ENCODE peak calls at places on chromosomes 4 and X, in five cellular contexts. Z, H, A, O and N are unnamed samples.

GRCh38 chrX:130081421-130082045 is 28.8 kb downstream of the ELF4 start:
- DNase-seq in Z (no peak), H (no peak), A (no peak), O (no peak), N (no peak)

GRCh38 chrX:87525771-87526229 is 8.2 kb downstream of the KLHL4 start:
- DNase-seq in Z (no peak), H (no peak), A (no peak), O (no peak), N (peak; percentile 17)

GRCh38 chr4:139734201-139734874 is 68.7 kb downstream of the MGST2 start:
- DNase-seq in Z (no peak), H (no peak), A (no peak), O (no peak), N (peak; percentile 29)

GRCh38 chr4:79842162-79842561 is 230.9 kb downstream of the ANTXR2 start:
- DNase-seq in Z (no peak), H (no peak), A (no peak), O (no peak), N (no peak)

GRCh38 chrX:85244411-85245210 is 820 bp downstream of the ZNF711 start:
- DNase-seq in Z (no peak), H (no peak), A (peak; percentile 24), O (peak; percentile 35), N (no peak)

GRCh38 chrX:108072746-108073145 is 18.6 kb downstream of the PSMD10 start:
- DNase-seq in Z (peak; percentile 16), H (no peak), A (no peak), O (no peak), N (no peak)

GRCh38 chr4:157294575-157294974 is 74.0 kb downstream of the GRIA2 start:
- DNase-seq in Z (no peak), H (no peak), A (no peak), O (no peak), N (no peak)

GRCh38 chr4:56650259-56651070 is 30.6 kb downstream of the HOPX start:
- DNase-seq in Z (no peak), H (no peak), A (no peak), O (no peak), N (no peak)

GRCh38 chr4:91909963-91910362 is 393.8 kb upstream of the GRID2 start:
- DNase-seq in Z (no peak), H (no peak), A (no peak), O (no peak), N (no peak)

GRCh38 chr4:78601013-78601412 is 49.4 kb downstream of the ANXA3 start:
- DNase-seq in Z (no peak), H (no peak), A (no peak), O (no peak), N (no peak)

GRCh38 chr4:114582625-114583024 is 16.0 kb upstream of the UGT8 start:
- DNase-seq in Z (no peak), H (no peak), A (no peak), O (no peak), N (no peak)

GRCh38 chr4:7647932-7648812 is 213.4 kb upstream of the PSAPL1 start:
- DNase-seq in Z (no peak), H (no peak), A (no peak), O (peak; percentile 50), N (no peak)

GRCh38 chr4:100093091-100093866 is 97.0 kb downstream of the DDIT4L start:
- DNase-seq in Z (peak; percentile 56), H (no peak), A (peak; percentile 60), O (peak; percentile 67), N (peak; percentile 87)

GRCh38 chr4:83780334-83780733 is 244.4 kb downstream of the GPAT3 start:
- DNase-seq in Z (no peak), H (no peak), A (no peak), O (no peak), N (peak; percentile 61)

GRCh38 chr4:80309301-80310004 is 26.1 kb upstream of the CFAP299 start:
- DNase-seq in Z (peak; percentile 77), H (no peak), A (no peak), O (no peak), N (peak; percentile 74)

GRCh38 chrX:25072247-25072646 is 56.5 kb upstream of the ARX start:
- DNase-seq in Z (no peak), H (no peak), A (no peak), O (no peak), N (no peak)

GRCh38 chrX:25070038-25070437 is 54.3 kb upstream of the ARX start:
- DNase-seq in Z (no peak), H (no peak), A (no peak), O (no peak), N (no peak)

GRCh38 chrX:25067271-25068172 is 51.8 kb upstream of the ARX start:
- DNase-seq in Z (no peak), H (no peak), A (no peak), O (no peak), N (no peak)

GRCh38 chrX:25068340-25068739 is 52.6 kb upstream of the ARX start:
- DNase-seq in Z (no peak), H (no peak), A (no peak), O (no peak), N (no peak)

DNA sequence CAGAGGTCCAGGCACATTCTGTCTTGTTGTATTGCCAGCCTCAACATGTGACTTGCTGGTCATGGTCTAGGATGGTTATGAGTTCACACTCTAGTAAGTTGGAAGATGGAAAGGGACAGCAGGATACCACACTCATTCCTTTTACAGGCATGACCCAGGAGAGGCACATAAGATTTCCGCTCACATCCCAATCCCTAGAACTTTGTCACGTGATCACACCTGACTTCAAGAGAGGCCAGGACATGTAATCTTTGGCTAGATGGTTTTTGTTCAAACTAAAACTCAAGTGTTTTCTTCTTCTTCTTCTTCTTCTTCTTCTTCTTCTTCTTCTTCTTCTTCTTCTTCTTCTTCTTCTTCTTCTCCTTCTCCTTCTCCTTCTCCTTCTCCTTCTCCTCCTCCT is 53.4 kb upstream of the ARX start:
- DNase-seq in Z (no peak), H (no peak), A (no peak), O (no peak), N (no peak)
- TF ChIP-seq CTCF in Z (no peak), H (no peak), A (no peak), O (no peak), N (no peak)

GRCh38 chrX:13855689-13856425 is 39.0 kb upstream of the GPM6B start:
- DNase-seq in Z (no peak), H (no peak), A (no peak), O (no peak), N (no peak)
- H3K27ac ChIP-seq in Z (no peak overlapping the region), H (no peak overlapping the region), A (no peak overlapping the region), O (no peak overlapping the region), N (no peak overlapping the region)

GRCh38 chrX:153922932-153923857 is 2.9 kb downstream of the ARHGAP4 start:
- DNase-seq in Z (peak; percentile 20), H (no peak), A (peak; percentile 64), O (peak; percentile 94), N (no peak)
- TF ChIP-seq CTCF in Z (peak; percentile 56), H (peak; percentile 36), A (peak; percentile 24), O (peak; percentile 22), N (no peak)

GRCh38 chr4:170386511-170386910 is 296.8 kb upstream of the AADAT start:
- DNase-seq in Z (no peak), H (no peak), A (no peak), O (no peak), N (no peak)

GRCh38 chr4:170386974-170387373 is 297.2 kb upstream of the AADAT start:
- DNase-seq in Z (no peak), H (no peak), A (no peak), O (no peak), N (peak; percentile 61)

GRCh38 chr4:170391066-170391754 is 301.5 kb upstream of the AADAT start:
- DNase-seq in Z (no peak), H (no peak), A (no peak), O (no peak), N (peak; percentile 71)

DNA sequence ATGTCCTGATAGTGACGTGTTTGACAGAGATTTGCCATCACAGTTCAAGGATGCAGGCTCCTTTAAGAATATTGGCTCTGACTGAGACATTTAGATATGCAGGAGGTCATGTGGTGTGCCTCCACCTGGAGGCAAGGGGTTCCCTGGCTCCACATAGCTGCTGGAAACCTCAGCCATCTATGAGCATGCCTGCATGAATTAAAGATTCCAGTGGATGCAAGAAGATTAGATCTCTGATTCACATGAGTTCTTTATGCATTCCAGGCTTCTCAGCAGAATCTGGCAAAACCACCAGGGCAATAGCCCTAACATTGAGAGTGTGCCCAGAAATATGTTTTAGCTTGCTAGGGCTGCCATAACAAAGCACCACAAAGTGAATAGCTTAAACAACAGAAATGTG is 298.5 kb upstream of the AADAT start:
- DNase-seq in Z (no peak), H (no peak), A (no peak), O (no peak), N (peak; percentile 64)
- H3K27ac ChIP-seq in Z (no peak overlapping the region), H (no peak overlapping the region), A (no peak overlapping the region), O (no peak overlapping the region), N (no peak overlapping the region)

GRCh38 chrX:40808203-40808602 is 72.9 kb upstream of the MED14 start:
- DNase-seq in Z (no peak), H (no peak), A (no peak), O (no peak), N (no peak)
- TF ChIP-seq CTCF in Z (no peak), H (no peak), A (no peak), O (no peak), N (no peak)